ENCODE peak calls at places on chromosomes 16 and 17, in nine cellular contexts. A is neural crest cell; S is cardiac muscle cell; C is nephron progenitor cell; K is stimulated activated CD4-positive, alpha-beta T cell treated with anti-CD3 and anti-CD28 coated beads, Interleukin-1b, Interleukin-23, amount 100 ng/mL, for 1 hour; L is A549; J is GM04504; N is putamen; V is naive thymus-derived CD4-positive, alpha-beta T cell. Q is an unnamed sample.

GRCh38 chr17:31838641-31839225 is 20.3 kb downstream of the COPRS start:
- DNase-seq in J (no peak), C (no peak), V (no peak), K (no peak), A (no peak), N (no peak), S (no peak), L (no peak), Q (no peak)

GRCh38 chr17:68175416-68175815 is 72.4 kb upstream of the AMZ2 start:
- DNase-seq in A (no peak), J (no peak), N (no peak), L (no peak), K (no peak), S (no peak), C (no peak), V (no peak), Q (no peak)

GRCh38 chr16:66740010-66740409 is 11.4 kb downstream of the DYNC1LI2 start:
- DNase-seq in J (no peak), C (peak), K (no peak), L (peak), V (peak), S (peak), N (no peak), A (peak), Q (no peak)

GRCh38 chr17:80180192-80180591 is 10.4 kb downstream of the CARD14 start:
- DNase-seq in K (no peak), V (no peak), L (no peak), S (no peak), N (no peak), C (no peak), A (no peak), J (no peak), Q (no peak)

GRCh38 chr16:56312028-56312300 is 113.4 kb downstream of the AMFR start:
- DNase-seq in C (no peak), A (no peak), L (no peak), J (no peak), K (no peak), N (no peak), S (no peak), V (no peak), Q (no peak)

GRCh38 chr16:49441366-49441780 is 67.8 kb downstream of the C16orf78 start:
- DNase-seq in J (no peak), V (peak), L (no peak), K (no peak), A (peak), N (no peak), S (peak), C (peak), Q (no peak)

GRCh38 chr16:21197621-21198020 is 13.8 kb downstream of the ZP2 start:
- DNase-seq in V (no peak), A (no peak), N (no peak), J (no peak), C (no peak), S (no peak), L (no peak), K (no peak), Q (no peak)

GRCh38 chr16:84379008-84379730 is 10.8 kb downstream of the ATP2C2 start:
- DNase-seq in L (no peak), A (no peak), V (no peak), S (no peak), C (no peak), J (no peak), K (no peak), N (no peak), Q (no peak)

GRCh38 chr17:72771734-72772133 is 320.8 kb downstream of the SLC39A11 start:
- DNase-seq in N (no peak), C (no peak), J (no peak), L (no peak), K (no peak), A (no peak), S (no peak), V (no peak), Q (no peak)

GRCh38 chr17:80124351-80124981 is 22.5 kb downstream of the EIF4A3 start:
- DNase-seq in C (no peak), N (no peak), S (peak), K (no peak), V (no peak), A (peak), J (no peak), L (peak), Q (no peak)

GRCh38 chr17:35521150-35521549 is 16.3 kb downstream of the SLFN12L start:
- DNase-seq in C (no peak), L (no peak), N (no peak), J (no peak), K (no peak), V (no peak), S (no peak), A (no peak), Q (no peak)

GRCh38 chr16:886802-887731 is 83.7 kb downstream of the LMF1 start:
- DNase-seq in K (no peak), A (no peak), V (no peak), L (no peak), J (no peak), C (peak), S (peak), N (no peak), Q (no peak)

GRCh38 chr17:60445144-60445543 is 22.9 kb downstream of the CHCT1 start:
- DNase-seq in J (no peak), K (no peak), N (no peak), S (no peak), C (no peak), L (no peak), A (no peak), V (no peak), Q (no peak)

GRCh38 chr17:17815436-17816200 is 21.2 kb downstream of the SREBF1 start:
- DNase-seq in L (no peak), C (no peak), S (no peak), A (no peak), N (no peak), V (no peak), J (no peak), K (no peak), Q (no peak)